ENCODE peak calls at places on chromosomes 4 and X, in six cellular contexts. One of them, this sample, is unnamed. For H3K79me2, the result is how much of the 10 kb centered on the place peaks cover.

GRCh38 chrX:69085151-69085550 is 80.1 kb downstream of the PJA1 start:
- DNase-seq in H1: no peak
- DNase-seq in endothelial cell of umbilical vein: no peak
- DNase-seq in astrocyte: no peak
- DNase-seq in fibroblast of lung: no peak
- DNase-seq in GM23338: no peak
- DNase-seq in this sample: no peak

GRCh38 chrX:41858161-41858775 is 65.1 kb downstream of the CASK start:
- DNase-seq in endothelial cell of umbilical vein: no peak
- DNase-seq in H1: no peak
- DNase-seq in GM23338: peak
- DNase-seq in astrocyte: no peak
- DNase-seq in fibroblast of lung: no peak
- DNase-seq in this sample: peak

GRCh38 chr4:148497258-148497657 is 55.0 kb upstream of the NR3C2 start:
- DNase-seq in astrocyte: no peak
- DNase-seq in endothelial cell of umbilical vein: no peak
- DNase-seq in H1: no peak
- DNase-seq in GM23338: no peak
- DNase-seq in fibroblast of lung: no peak
- DNase-seq in this sample: no peak

GRCh38 chr4:96162631-96163030 is 322.7 kb downstream of the PDHA2 start:
- DNase-seq in endothelial cell of umbilical vein: no peak
- DNase-seq in GM23338: peak
- DNase-seq in astrocyte: peak
- DNase-seq in fibroblast of lung: peak
- DNase-seq in H1: no peak
- DNase-seq in this sample: no peak

GRCh38 chr4:25113915-25114904 is 46.0 kb downstream of the SEPSECS start:
- DNase-seq in endothelial cell of umbilical vein: no peak
- DNase-seq in GM23338: no peak
- DNase-seq in fibroblast of lung: peak
- DNase-seq in H1: no peak
- DNase-seq in astrocyte: peak
- DNase-seq in this sample: no peak

GRCh38 chr4:150943831-150944230 is 71.3 kb downstream of the LRBA start:
- DNase-seq in GM23338: no peak
- DNase-seq in fibroblast of lung: no peak
- DNase-seq in endothelial cell of umbilical vein: no peak
- DNase-seq in astrocyte: no peak
- DNase-seq in H1: no peak
- DNase-seq in this sample: peak

GRCh38 chr4:6942238-6942800 is 32.7 kb downstream of the TBC1D14 start:
- DNase-seq in fibroblast of lung: peak
- DNase-seq in endothelial cell of umbilical vein: peak
- DNase-seq in GM23338: no peak
- DNase-seq in astrocyte: peak
- DNase-seq in H1: no peak
- DNase-seq in this sample: no peak

GRCh38 chr4:188162698-188163097 is 23.5 kb downstream of the TRIML1 start:
- DNase-seq in fibroblast of lung: no peak
- DNase-seq in astrocyte: no peak
- DNase-seq in H1: peak
- DNase-seq in GM23338: no peak
- DNase-seq in endothelial cell of umbilical vein: no peak
- DNase-seq in this sample: no peak

GRCh38 chr4:15343000-15343399 is 84.8 kb upstream of the C1QTNF7 start:
- DNase-seq in endothelial cell of umbilical vein: no peak
- DNase-seq in GM23338: no peak
- DNase-seq in astrocyte: no peak
- DNase-seq in fibroblast of lung: no peak
- DNase-seq in H1: no peak
- DNase-seq in this sample: no peak

GRCh38 chrX:131626681-131627296 is 82.9 kb downstream of the OR13H1 start:
- DNase-seq in endothelial cell of umbilical vein: no peak
- DNase-seq in GM23338: peak
- DNase-seq in H1: no peak
- DNase-seq in astrocyte: no peak
- DNase-seq in fibroblast of lung: peak
- DNase-seq in this sample: peak

GRCh38 chr4:128604840-128605239 is 204.7 kb upstream of the JADE1 start:
- DNase-seq in H1: no peak
- DNase-seq in fibroblast of lung: peak
- DNase-seq in astrocyte: peak
- DNase-seq in endothelial cell of umbilical vein: no peak
- DNase-seq in GM23338: no peak
- DNase-seq in this sample: no peak

GRCh38 chr4:46993075-46994006 is at the start of gene GABRA4:
- DNase-seq in endothelial cell of umbilical vein: no peak
- DNase-seq in fibroblast of lung: peak
- DNase-seq in astrocyte: peak
- DNase-seq in GM23338: peak
- DNase-seq in H1: peak
- DNase-seq in this sample: peak

GRCh38 chrX:108664701-108665100 is 71.7 kb downstream of the IRS4 start:
- DNase-seq in endothelial cell of umbilical vein: no peak
- DNase-seq in H1: no peak
- DNase-seq in GM23338: no peak
- DNase-seq in astrocyte: no peak
- DNase-seq in fibroblast of lung: peak
- DNase-seq in this sample: no peak

GRCh38 chrX:135170877-135171519 is at the start of gene CT55:
- DNase-seq in endothelial cell of umbilical vein: no peak
- DNase-seq in H1: no peak
- DNase-seq in astrocyte: no peak
- DNase-seq in GM23338: peak
- DNase-seq in fibroblast of lung: no peak
- DNase-seq in this sample: no peak

GRCh38 chr4:24003926-24004325 is 114.1 kb upstream of the PPARGC1A start:
- DNase-seq in H1: no peak
- DNase-seq in endothelial cell of umbilical vein: no peak
- DNase-seq in fibroblast of lung: peak
- DNase-seq in GM23338: no peak
- DNase-seq in astrocyte: peak
- DNase-seq in this sample: no peak

GRCh38 chr4:11769425-11769824 is 340.7 kb upstream of the HS3ST1 start:
- DNase-seq in fibroblast of lung: peak
- DNase-seq in GM23338: no peak
- DNase-seq in endothelial cell of umbilical vein: peak
- DNase-seq in H1: no peak
- DNase-seq in astrocyte: peak
- DNase-seq in this sample: no peak

DNA sequence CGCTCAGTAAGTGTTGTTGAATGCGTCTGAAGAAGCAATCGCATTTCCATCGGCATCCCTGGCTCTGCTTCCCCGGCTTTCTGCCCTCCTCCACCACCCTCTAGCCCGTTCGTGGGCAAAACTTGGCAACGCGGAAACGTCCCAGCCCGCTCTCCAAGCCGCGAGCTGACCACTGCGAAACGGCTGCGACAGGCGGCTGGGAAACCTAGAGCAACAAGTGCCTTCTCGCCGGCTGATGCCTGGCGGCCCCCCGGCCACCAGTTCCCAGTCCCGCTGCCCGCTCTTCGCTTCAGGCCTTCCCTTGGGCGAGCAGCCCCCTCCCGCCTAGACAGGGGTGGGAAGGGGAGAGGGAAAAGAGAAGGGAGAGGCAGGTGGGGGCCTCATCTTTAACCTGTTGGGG is 837 bp downstream of the CITED1 start:
- DNase-seq in GM23338: peak
- DNase-seq in fibroblast of lung: no peak
- DNase-seq in astrocyte: no peak
- DNase-seq in H1: no peak
- DNase-seq in endothelial cell of umbilical vein: no peak
- DNase-seq in this sample: peak
- H3K4me3 ChIP-seq in GM23338: peak
- H3K4me3 ChIP-seq in fibroblast of lung: peak
- H3K4me3 ChIP-seq in astrocyte: peak
- H3K4me3 ChIP-seq in H1: peak
- H3K4me3 ChIP-seq in endothelial cell of umbilical vein: no peak
- H3K4me3 ChIP-seq in this sample: peak

DNA sequence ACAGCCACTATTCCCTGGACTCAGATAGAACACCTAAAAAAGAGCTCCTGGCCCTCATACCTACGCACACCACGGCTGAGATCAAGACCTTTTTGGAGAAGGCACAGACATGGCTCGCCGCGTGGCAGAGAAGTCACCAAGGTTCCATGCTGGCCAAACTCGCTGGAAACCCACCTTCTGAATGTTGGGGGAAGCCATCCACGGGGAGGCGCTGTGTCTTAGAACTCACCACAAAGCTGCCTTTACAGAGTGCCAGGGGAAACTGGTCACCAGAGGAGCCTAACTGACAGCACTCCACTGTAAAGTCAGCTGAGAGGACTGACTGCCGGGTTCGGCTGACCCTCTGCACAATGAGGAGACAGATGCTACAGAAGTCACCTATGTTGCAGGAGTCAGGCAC is 97.9 kb downstream of the NEUROG2 start:
- DNase-seq in GM23338: peak
- DNase-seq in fibroblast of lung: no peak
- DNase-seq in H1: peak
- DNase-seq in astrocyte: no peak
- DNase-seq in endothelial cell of umbilical vein: no peak
- DNase-seq in this sample: peak
- TF ChIP-seq CTCF in GM23338: peak
- TF ChIP-seq CTCF in fibroblast of lung: no peak
- TF ChIP-seq CTCF in H1: peak
- TF ChIP-seq CTCF in astrocyte: no peak
- TF ChIP-seq CTCF in endothelial cell of umbilical vein: no peak
- TF ChIP-seq CTCF in this sample: peak

GRCh38 chr4:1900624-1901023 is 29.4 kb downstream of the NSD2 start:
- DNase-seq in astrocyte: no peak
- DNase-seq in H1: no peak
- DNase-seq in GM23338: no peak
- DNase-seq in fibroblast of lung: no peak
- DNase-seq in endothelial cell of umbilical vein: no peak
- DNase-seq in this sample: no peak

GRCh38 chr4:1900087-1900433 is 28.9 kb downstream of the NSD2 start:
- DNase-seq in fibroblast of lung: no peak
- DNase-seq in astrocyte: no peak
- DNase-seq in endothelial cell of umbilical vein: no peak
- DNase-seq in H1: no peak
- DNase-seq in GM23338: no peak
- DNase-seq in this sample: no peak

GRCh38 chr4:1898007-1898406 is 26.8 kb downstream of the NSD2 start:
- DNase-seq in endothelial cell of umbilical vein: no peak
- DNase-seq in astrocyte: no peak
- DNase-seq in fibroblast of lung: no peak
- DNase-seq in H1: no peak
- DNase-seq in GM23338: no peak
- DNase-seq in this sample: no peak

GRCh38 chr4:1899149-1900086 is 28.2 kb downstream of the NSD2 start:
- DNase-seq in GM23338: peak
- DNase-seq in endothelial cell of umbilical vein: peak
- DNase-seq in astrocyte: peak
- DNase-seq in fibroblast of lung: peak
- DNase-seq in H1: peak
- DNase-seq in this sample: peak

GRCh38 chr4:1898681-1899080 is 27.5 kb downstream of the NSD2 start:
- DNase-seq in fibroblast of lung: no peak
- DNase-seq in H1: no peak
- DNase-seq in GM23338: no peak
- DNase-seq in astrocyte: no peak
- DNase-seq in endothelial cell of umbilical vein: no peak
- DNase-seq in this sample: peak
- H3K79me2 ChIP-seq in fibroblast of lung: half or more
- H3K79me2 ChIP-seq in H1: half or more
- H3K79me2 ChIP-seq in GM23338: half or more
- H3K79me2 ChIP-seq in astrocyte: half or more
- H3K79me2 ChIP-seq in endothelial cell of umbilical vein: half or more
- H3K79me2 ChIP-seq in this sample: half or more

GRCh38 chr4:106317815-106318214 is 1.5 kb downstream of the AIMP1 start:
- DNase-seq in astrocyte: no peak
- DNase-seq in endothelial cell of umbilical vein: no peak
- DNase-seq in fibroblast of lung: no peak
- DNase-seq in H1: no peak
- DNase-seq in GM23338: no peak
- DNase-seq in this sample: no peak
- H3K4me3 ChIP-seq in astrocyte: peak
- H3K4me3 ChIP-seq in endothelial cell of umbilical vein: no peak
- H3K4me3 ChIP-seq in fibroblast of lung: peak
- H3K4me3 ChIP-seq in H1: no peak
- H3K4me3 ChIP-seq in GM23338: peak
- H3K4me3 ChIP-seq in this sample: peak

GRCh38 chr4:8690216-8690786 is 97.7 kb downstream of the CPZ start:
- DNase-seq in GM23338: no peak
- DNase-seq in fibroblast of lung: no peak
- DNase-seq in endothelial cell of umbilical vein: no peak
- DNase-seq in astrocyte: no peak
- DNase-seq in H1: peak
- DNase-seq in this sample: no peak

GRCh38 chr4:8689741-8690140 is 97.2 kb downstream of the CPZ start:
- DNase-seq in GM23338: no peak
- DNase-seq in H1: no peak
- DNase-seq in fibroblast of lung: no peak
- DNase-seq in endothelial cell of umbilical vein: no peak
- DNase-seq in astrocyte: no peak
- DNase-seq in this sample: no peak

GRCh38 chr4:8688908-8689445 is 96.4 kb downstream of the CPZ start:
- DNase-seq in astrocyte: no peak
- DNase-seq in GM23338: no peak
- DNase-seq in endothelial cell of umbilical vein: no peak
- DNase-seq in fibroblast of lung: no peak
- DNase-seq in H1: no peak
- DNase-seq in this sample: no peak

GRCh38 chr4:8687083-8687482 is 94.5 kb downstream of the CPZ start:
- DNase-seq in astrocyte: no peak
- DNase-seq in GM23338: no peak
- DNase-seq in H1: no peak
- DNase-seq in fibroblast of lung: no peak
- DNase-seq in endothelial cell of umbilical vein: no peak
- DNase-seq in this sample: no peak

DNA sequence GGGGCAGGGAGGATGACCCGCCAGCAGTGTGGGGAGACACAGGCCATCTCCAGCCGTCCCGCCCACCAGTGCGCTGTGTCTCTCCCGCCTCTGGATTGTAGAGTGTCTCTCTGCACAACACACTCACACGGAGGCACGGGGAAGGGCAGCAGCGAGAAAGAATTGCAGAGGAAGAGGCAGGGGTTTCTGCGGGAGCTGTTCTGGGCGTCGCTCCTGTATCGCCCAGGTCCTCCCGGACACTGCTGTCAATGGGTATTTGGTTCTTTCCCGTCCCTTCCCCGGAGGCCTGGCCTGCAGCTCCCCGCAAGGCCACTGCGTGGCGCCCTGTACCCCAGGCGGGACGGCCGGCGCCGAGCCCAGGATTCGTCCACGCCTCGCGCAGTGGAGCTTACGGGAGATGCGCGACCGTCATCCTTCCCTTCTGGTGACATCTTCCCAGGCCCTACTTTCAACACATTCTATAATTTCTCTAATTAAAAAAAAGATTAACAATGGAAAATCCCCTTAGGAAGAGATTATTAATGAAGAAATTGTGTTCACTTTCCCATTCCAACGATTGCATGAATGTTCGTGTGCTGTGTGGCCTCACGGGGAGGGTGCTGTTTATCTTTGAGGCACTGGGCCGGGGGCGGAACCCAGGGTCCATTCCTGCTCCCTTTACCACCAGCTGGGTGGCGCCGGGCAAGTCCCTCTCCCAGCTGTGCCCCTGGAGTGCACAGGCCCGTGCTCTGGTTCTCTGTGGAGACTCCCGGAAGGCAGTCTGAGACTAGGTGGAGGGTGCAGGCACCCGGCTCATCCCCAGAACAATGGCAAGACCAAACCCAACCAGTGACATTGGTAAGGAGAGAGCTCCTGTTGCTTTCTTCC is 95.7 kb downstream of the CPZ start:
- DNase-seq in astrocyte: no peak
- DNase-seq in H1: peak
- DNase-seq in GM23338: peak
- DNase-seq in fibroblast of lung: no peak
- DNase-seq in endothelial cell of umbilical vein: peak
- DNase-seq in this sample: peak
- TF ChIP-seq CTCF in astrocyte: peak
- TF ChIP-seq CTCF in H1: peak
- TF ChIP-seq CTCF in GM23338: peak
- TF ChIP-seq CTCF in fibroblast of lung: peak
- TF ChIP-seq CTCF in endothelial cell of umbilical vein: peak
- TF ChIP-seq CTCF in this sample: peak